ENCODE peak calls at places on chromosomes 4 and X, in eight cellular contexts. Q, P, I, R, W, D, K and H are unnamed samples.

GRCh38 chr4:77777135-77777777 is 41.9 kb downstream of the CNOT6L start:
- DNase-seq in Q (no peak), P (no peak), I (no peak), R (no peak), W (no peak), D (no peak), K (no peak), H (no peak)

GRCh38 chr4:55248756-55249155 is 97.3 kb upstream of the SRD5A3 start:
- DNase-seq in Q (no peak), P (no peak), I (no peak), R (no peak), W (no peak), D (no peak), K (no peak), H (no peak)

GRCh38 chr4:7368296-7368695 is 66.4 kb downstream of the PSAPL1 start:
- DNase-seq in Q (no peak), P (no peak), I (no peak), R (peak; percentile 65), W (no peak), D (no peak), K (no peak), H (no peak)

GRCh38 chr4:38967260-38968095 is 64.7 kb downstream of the TMEM156 start:
- DNase-seq in Q (no peak), P (no peak), I (peak; percentile 91), R (no peak), W (no peak), D (no peak), K (no peak), H (no peak)

GRCh38 chrX:39705299-39705698 is 392.5 kb downstream of the BCOR start:
- DNase-seq in Q (no peak), P (peak; percentile 66), I (peak; percentile 54), R (peak; percentile 69), W (no peak), D (no peak), K (no peak), H (peak; percentile 68)

GRCh38 chrX:84729809-84730208 is 227.6 kb upstream of the HDX start:
- DNase-seq in Q (peak; percentile 32), P (no peak), I (peak; percentile 4), R (no peak), W (peak; percentile 0), D (no peak), K (no peak), H (peak; percentile 57)

GRCh38 chr4:22179124-22179874 is 230.7 kb upstream of the KCNIP4 start:
- DNase-seq in Q (no peak), P (no peak), I (peak; percentile 81), R (no peak), W (no peak), D (no peak), K (no peak), H (no peak)

GRCh38 chrX:40470830-40471429 is 109.8 kb upstream of the ATP6AP2 start:
- DNase-seq in Q (no peak), P (no peak), I (no peak), R (no peak), W (no peak), D (no peak), K (no peak), H (peak; percentile 51)

GRCh38 chrX:48919947-48920712 is 1.3 kb upstream of the PIM2 start:
- DNase-seq in Q (no peak), P (peak; percentile 40), I (no peak), R (no peak), W (no peak), D (no peak), K (no peak), H (no peak)

GRCh38 chr4:81722229-81722900 is 250.7 kb upstream of the RASGEF1B start:
- DNase-seq in Q (no peak), P (no peak), I (no peak), R (no peak), W (no peak), D (no peak), K (no peak), H (no peak)

GRCh38 chr4:56958111-56958517 is 19.3 kb downstream of the NOA1 start:
- DNase-seq in Q (no peak), P (peak; percentile 91), I (peak; percentile 97), R (no peak), W (peak; percentile 18), D (no peak), K (no peak), H (peak; percentile 46)

GRCh38 chrX:155023907-155024833 is 1.6 kb upstream of the F8 start:
- DNase-seq in Q (no peak), P (no peak), I (no peak), R (no peak), W (no peak), D (no peak), K (no peak), H (no peak)

GRCh38 chr4:1305781-1306455 is 16.2 kb downstream of the MAEA start:
- DNase-seq in Q (no peak), P (no peak), I (no peak), R (peak; percentile 39), W (no peak), D (no peak), K (peak; percentile 27), H (no peak)

GRCh38 chrX:120120223-120120622 is 4.5 kb upstream of the RHOXF1 start:
- DNase-seq in Q (no peak), P (no peak), I (no peak), R (peak; percentile 59), W (no peak), D (no peak), K (no peak), H (no peak)

GRCh38 chr4:8557151-8558076 is 22.8 kb upstream of the GPR78 start:
- DNase-seq in Q (no peak), P (no peak), I (no peak), R (no peak), W (no peak), D (no peak), K (no peak), H (no peak)